ENCODE peak calls at places on chromosomes 1 and 21, in eight cellular contexts. One of them, this sample, is unnamed.

GRCh38 chr1:178464141-178464540 is 32.6 kb downstream of the CLEC20A start:
- DNase-seq in activated CD8-positive, alpha-beta memory T cell treated with anti-CD3 and anti-CD28 coated beads for 24 hours: no peak
- DNase-seq in T follicular helper cell: no peak
- DNase-seq in NCI-H1105: no peak
- DNase-seq in progenitor cell of endocrine pancreas: no peak
- DNase-seq in COR-L47: no peak
- DNase-seq in naive thymus-derived CD4-positive, alpha-beta T cell: no peak
- DNase-seq in KBM-7: no peak
- DNase-seq in this sample: no peak

GRCh38 chr1:180156631-180157091 is 2.0 kb downstream of the QSOX1 start:
- DNase-seq in KBM-7: no peak
- DNase-seq in naive thymus-derived CD4-positive, alpha-beta T cell: no peak
- DNase-seq in activated CD8-positive, alpha-beta memory T cell treated with anti-CD3 and anti-CD28 coated beads for 24 hours: peak
- DNase-seq in NCI-H1105: no peak
- DNase-seq in progenitor cell of endocrine pancreas: no peak
- DNase-seq in T follicular helper cell: no peak
- DNase-seq in COR-L47: no peak
- DNase-seq in this sample: no peak

GRCh38 chr1:214902636-214903320 is 179.8 kb upstream of the KCNK2 start:
- DNase-seq in NCI-H1105: no peak
- DNase-seq in activated CD8-positive, alpha-beta memory T cell treated with anti-CD3 and anti-CD28 coated beads for 24 hours: no peak
- DNase-seq in COR-L47: no peak
- DNase-seq in naive thymus-derived CD4-positive, alpha-beta T cell: no peak
- DNase-seq in progenitor cell of endocrine pancreas: no peak
- DNase-seq in KBM-7: no peak
- DNase-seq in T follicular helper cell: no peak
- DNase-seq in this sample: no peak

GRCh38 chr1:198880397-198880796 is 241.6 kb downstream of the PTPRC start:
- DNase-seq in activated CD8-positive, alpha-beta memory T cell treated with anti-CD3 and anti-CD28 coated beads for 24 hours: no peak
- DNase-seq in T follicular helper cell: no peak
- DNase-seq in COR-L47: no peak
- DNase-seq in progenitor cell of endocrine pancreas: no peak
- DNase-seq in KBM-7: no peak
- DNase-seq in naive thymus-derived CD4-positive, alpha-beta T cell: no peak
- DNase-seq in NCI-H1105: no peak
- DNase-seq in this sample: no peak

GRCh38 chr1:205810448-205811157 is 2.4 kb downstream of the SLC41A1 start:
- DNase-seq in COR-L47: no peak
- DNase-seq in progenitor cell of endocrine pancreas: no peak
- DNase-seq in NCI-H1105: no peak
- DNase-seq in KBM-7: peak
- DNase-seq in T follicular helper cell: no peak
- DNase-seq in naive thymus-derived CD4-positive, alpha-beta T cell: no peak
- DNase-seq in activated CD8-positive, alpha-beta memory T cell treated with anti-CD3 and anti-CD28 coated beads for 24 hours: no peak
- DNase-seq in this sample: peak

GRCh38 chr1:206824327-206824726 is 41.1 kb upstream of the IL20 start:
- DNase-seq in progenitor cell of endocrine pancreas: no peak
- DNase-seq in KBM-7: no peak
- DNase-seq in T follicular helper cell: no peak
- DNase-seq in naive thymus-derived CD4-positive, alpha-beta T cell: no peak
- DNase-seq in activated CD8-positive, alpha-beta memory T cell treated with anti-CD3 and anti-CD28 coated beads for 24 hours: no peak
- DNase-seq in COR-L47: no peak
- DNase-seq in NCI-H1105: no peak
- DNase-seq in this sample: no peak

GRCh38 chr21:36696640-36697472 is 2.1 kb upstream of the SIM2 start:
- DNase-seq in progenitor cell of endocrine pancreas: no peak
- DNase-seq in T follicular helper cell: no peak
- DNase-seq in COR-L47: no peak
- DNase-seq in NCI-H1105: no peak
- DNase-seq in naive thymus-derived CD4-positive, alpha-beta T cell: no peak
- DNase-seq in KBM-7: no peak
- DNase-seq in activated CD8-positive, alpha-beta memory T cell treated with anti-CD3 and anti-CD28 coated beads for 24 hours: no peak
- DNase-seq in this sample: no peak

GRCh38 chr1:34806396-34806795 is 13.6 kb downstream of the GJA4 start:
- DNase-seq in naive thymus-derived CD4-positive, alpha-beta T cell: no peak
- DNase-seq in KBM-7: no peak
- DNase-seq in COR-L47: no peak
- DNase-seq in T follicular helper cell: no peak
- DNase-seq in NCI-H1105: no peak
- DNase-seq in activated CD8-positive, alpha-beta memory T cell treated with anti-CD3 and anti-CD28 coated beads for 24 hours: no peak
- DNase-seq in progenitor cell of endocrine pancreas: no peak
- DNase-seq in this sample: no peak

GRCh38 chr1:61076728-61077675 is 5.4 kb upstream of the NFIA start:
- DNase-seq in naive thymus-derived CD4-positive, alpha-beta T cell: peak
- DNase-seq in activated CD8-positive, alpha-beta memory T cell treated with anti-CD3 and anti-CD28 coated beads for 24 hours: peak
- DNase-seq in T follicular helper cell: peak
- DNase-seq in KBM-7: peak
- DNase-seq in NCI-H1105: peak
- DNase-seq in COR-L47: peak
- DNase-seq in progenitor cell of endocrine pancreas: peak
- DNase-seq in this sample: peak

GRCh38 chr1:58923090-58923470 is 139.2 kb upstream of the JUN start:
- DNase-seq in T follicular helper cell: no peak
- DNase-seq in naive thymus-derived CD4-positive, alpha-beta T cell: no peak
- DNase-seq in KBM-7: no peak
- DNase-seq in COR-L47: no peak
- DNase-seq in progenitor cell of endocrine pancreas: no peak
- DNase-seq in activated CD8-positive, alpha-beta memory T cell treated with anti-CD3 and anti-CD28 coated beads for 24 hours: no peak
- DNase-seq in NCI-H1105: no peak
- DNase-seq in this sample: no peak

GRCh38 chr1:30903343-30904034 is 5.1 kb downstream of the SDC3 start:
- DNase-seq in KBM-7: no peak
- DNase-seq in COR-L47: no peak
- DNase-seq in activated CD8-positive, alpha-beta memory T cell treated with anti-CD3 and anti-CD28 coated beads for 24 hours: no peak
- DNase-seq in progenitor cell of endocrine pancreas: no peak
- DNase-seq in T follicular helper cell: no peak
- DNase-seq in NCI-H1105: no peak
- DNase-seq in naive thymus-derived CD4-positive, alpha-beta T cell: no peak
- DNase-seq in this sample: no peak

GRCh38 chr1:102919659-102920058 is 188.7 kb downstream of the COL11A1 start:
- DNase-seq in NCI-H1105: no peak
- DNase-seq in KBM-7: no peak
- DNase-seq in activated CD8-positive, alpha-beta memory T cell treated with anti-CD3 and anti-CD28 coated beads for 24 hours: no peak
- DNase-seq in COR-L47: no peak
- DNase-seq in T follicular helper cell: no peak
- DNase-seq in naive thymus-derived CD4-positive, alpha-beta T cell: no peak
- DNase-seq in progenitor cell of endocrine pancreas: no peak
- DNase-seq in this sample: no peak

GRCh38 chr21:41180752-41181151 is 12.8 kb downstream of the BACE2 start:
- DNase-seq in naive thymus-derived CD4-positive, alpha-beta T cell: no peak
- DNase-seq in activated CD8-positive, alpha-beta memory T cell treated with anti-CD3 and anti-CD28 coated beads for 24 hours: no peak
- DNase-seq in COR-L47: peak
- DNase-seq in NCI-H1105: no peak
- DNase-seq in T follicular helper cell: no peak
- DNase-seq in KBM-7: no peak
- DNase-seq in progenitor cell of endocrine pancreas: no peak
- DNase-seq in this sample: no peak

GRCh38 chr1:94332516-94332915 is 85.7 kb upstream of the ABCD3 start:
- DNase-seq in NCI-H1105: no peak
- DNase-seq in naive thymus-derived CD4-positive, alpha-beta T cell: no peak
- DNase-seq in COR-L47: no peak
- DNase-seq in KBM-7: no peak
- DNase-seq in progenitor cell of endocrine pancreas: no peak
- DNase-seq in activated CD8-positive, alpha-beta memory T cell treated with anti-CD3 and anti-CD28 coated beads for 24 hours: no peak
- DNase-seq in T follicular helper cell: no peak
- DNase-seq in this sample: no peak

GRCh38 chr1:113784104-113784779 is 25.0 kb upstream of the PHTF1 start:
- DNase-seq in NCI-H1105: no peak
- DNase-seq in T follicular helper cell: no peak
- DNase-seq in naive thymus-derived CD4-positive, alpha-beta T cell: no peak
- DNase-seq in COR-L47: no peak
- DNase-seq in activated CD8-positive, alpha-beta memory T cell treated with anti-CD3 and anti-CD28 coated beads for 24 hours: no peak
- DNase-seq in progenitor cell of endocrine pancreas: no peak
- DNase-seq in KBM-7: no peak
- DNase-seq in this sample: no peak

GRCh38 chr1:223628233-223628632 is 37.3 kb downstream of the CAPN8 start:
- DNase-seq in COR-L47: peak
- DNase-seq in progenitor cell of endocrine pancreas: peak
- DNase-seq in NCI-H1105: no peak
- DNase-seq in activated CD8-positive, alpha-beta memory T cell treated with anti-CD3 and anti-CD28 coated beads for 24 hours: peak
- DNase-seq in KBM-7: peak
- DNase-seq in naive thymus-derived CD4-positive, alpha-beta T cell: peak
- DNase-seq in T follicular helper cell: peak
- DNase-seq in this sample: peak

GRCh38 chr21:36030581-36031189 is 29.6 kb downstream of the SETD4 start:
- DNase-seq in progenitor cell of endocrine pancreas: no peak
- DNase-seq in T follicular helper cell: no peak
- DNase-seq in activated CD8-positive, alpha-beta memory T cell treated with anti-CD3 and anti-CD28 coated beads for 24 hours: no peak
- DNase-seq in KBM-7: no peak
- DNase-seq in NCI-H1105: no peak
- DNase-seq in COR-L47: no peak
- DNase-seq in naive thymus-derived CD4-positive, alpha-beta T cell: no peak
- DNase-seq in this sample: no peak

GRCh38 chr1:173318788-173319187 is 111.7 kb upstream of the TNFSF4 start:
- DNase-seq in NCI-H1105: no peak
- DNase-seq in T follicular helper cell: no peak
- DNase-seq in COR-L47: no peak
- DNase-seq in naive thymus-derived CD4-positive, alpha-beta T cell: no peak
- DNase-seq in activated CD8-positive, alpha-beta memory T cell treated with anti-CD3 and anti-CD28 coated beads for 24 hours: no peak
- DNase-seq in progenitor cell of endocrine pancreas: no peak
- DNase-seq in KBM-7: no peak
- DNase-seq in this sample: no peak

GRCh38 chr1:202140833-202141232 is 3.7 kb downstream of the ARL8A start:
- DNase-seq in NCI-H1105: no peak
- DNase-seq in COR-L47: no peak
- DNase-seq in T follicular helper cell: no peak
- DNase-seq in naive thymus-derived CD4-positive, alpha-beta T cell: no peak
- DNase-seq in activated CD8-positive, alpha-beta memory T cell treated with anti-CD3 and anti-CD28 coated beads for 24 hours: no peak
- DNase-seq in KBM-7: no peak
- DNase-seq in progenitor cell of endocrine pancreas: no peak
- DNase-seq in this sample: no peak

GRCh38 chr1:170560681-170561285 is 28.8 kb downstream of the GORAB start:
- DNase-seq in naive thymus-derived CD4-positive, alpha-beta T cell: no peak
- DNase-seq in NCI-H1105: no peak
- DNase-seq in T follicular helper cell: no peak
- DNase-seq in activated CD8-positive, alpha-beta memory T cell treated with anti-CD3 and anti-CD28 coated beads for 24 hours: no peak
- DNase-seq in COR-L47: no peak
- DNase-seq in progenitor cell of endocrine pancreas: no peak
- DNase-seq in KBM-7: no peak
- DNase-seq in this sample: no peak

This sample was measured in T47D.